ENCODE peak calls at places on chromosomes 3 and 15, in seven cellular contexts. I is spleen; G is RCC 7860; V is KG1; J is stimulated activated naive CD4-positive, alpha-beta T cell; W is activated T-cell treated with anti-CD3 and anti-CD28 coated beads, Interleukin-2, amount 50 U/mL, for 72 hours; O is mammary epithelial cell. Y is an unnamed sample.

GRCh38 chr15:101189341-101189679 is 62.5 kb downstream of the CHSY1 start:
- DNase-seq in I (no peak), G (no peak), V (no peak), J (no peak), W (no peak), O (no peak), Y (no peak)

GRCh38 chr15:45314960-45315359 is 62.9 kb downstream of the SLC28A2 start:
- DNase-seq in I (no peak), G (no peak), V (no peak), J (no peak), W (no peak), O (no peak), Y (peak; percentile 7)

GRCh38 chr15:48352474-48353072 is 21.3 kb downstream of the DUT start:
- DNase-seq in I (no peak), G (peak; percentile 51), V (peak; percentile 8), J (peak; percentile 26), W (peak; percentile 49), O (peak; percentile 47), Y (peak; percentile 67)

GRCh38 chr3:156814295-156814694 is 11.9 kb upstream of the LEKR1 start:
- DNase-seq in I (no peak), G (no peak), V (no peak), J (no peak), W (no peak), O (peak; percentile 53), Y (no peak)

GRCh38 chr3:197001106-197001971 is 28.3 kb downstream of the MELTF start:
- DNase-seq in I (peak; percentile 60), G (no peak), V (no peak), J (no peak), W (no peak), O (peak; percentile 50), Y (no peak)

GRCh38 chr3:64975138-64975537 is 287.3 kb upstream of the ADAMTS9 start:
- DNase-seq in I (no peak), G (no peak), V (no peak), J (no peak), W (no peak), O (peak; percentile 82), Y (no peak)

GRCh38 chr3:106711650-106712049 is 665.6 kb upstream of the CCDC54 start:
- DNase-seq in I (no peak), G (peak; percentile 89), V (no peak), J (no peak), W (no peak), O (peak; percentile 12), Y (no peak)

GRCh38 chr15:89627256-89627970 is 27.9 kb downstream of the KIF7 start:
- DNase-seq in I (no peak), G (no peak), V (no peak), J (no peak), W (no peak), O (no peak), Y (no peak)

GRCh38 chr3:177804032-177804431 is 606.8 kb upstream of the TBL1XR1 start:
- DNase-seq in I (no peak), G (no peak), V (no peak), J (no peak), W (no peak), O (no peak), Y (no peak)

GRCh38 chr3:16496008-16496407 is 17.5 kb downstream of the RFTN1 start:
- DNase-seq in I (no peak), G (no peak), V (no peak), J (no peak), W (no peak), O (no peak), Y (no peak)

GRCh38 chr3:11660242-11660641 is 16.5 kb upstream of the VGLL4 start:
- DNase-seq in I (no peak), G (no peak), V (no peak), J (no peak), W (no peak), O (no peak), Y (no peak)

GRCh38 chr3:94374439-94375161 is 311.7 kb downstream of the NSUN3 start:
- DNase-seq in I (no peak), G (no peak), V (no peak), J (no peak), W (no peak), O (no peak), Y (no peak)

GRCh38 chr3:22045882-22046281 is 294.9 kb upstream of the ZNF385D start:
- DNase-seq in I (no peak), G (no peak), V (no peak), J (no peak), W (no peak), O (no peak), Y (no peak)

GRCh38 chr3:34277110-34277509 is 478.7 kb downstream of the PDCD6IP start:
- DNase-seq in I (no peak), G (no peak), V (no peak), J (no peak), W (no peak), O (no peak), Y (no peak)

GRCh38 chr15:73660455-73660854 is 23.7 kb upstream of the CD276 start:
- DNase-seq in I (no peak), G (no peak), V (no peak), J (no peak), W (no peak), O (no peak), Y (no peak)

GRCh38 chr3:197692641-197693040 is 44.1 kb downstream of the RUBCN start:
- DNase-seq in I (no peak), G (no peak), V (no peak), J (no peak), W (no peak), O (no peak), Y (no peak)

GRCh38 chr3:112472676-112473075 is 26.6 kb downstream of the BTLA start:
- DNase-seq in I (no peak), G (no peak), V (no peak), J (no peak), W (no peak), O (no peak), Y (no peak)

GRCh38 chr3:28502555-28502954 is 153.9 kb upstream of the AZI2 start:
- DNase-seq in I (no peak), G (no peak), V (no peak), J (no peak), W (no peak), O (no peak), Y (no peak)

GRCh38 chr3:46935168-46935858 is 41.2 kb downstream of the CCDC12 start:
- DNase-seq in I (peak; percentile 58), G (peak; percentile 95), V (no peak), J (no peak), W (no peak), O (peak; percentile 87), Y (no peak)

GRCh38 chr3:140883428-140883827 is 58.2 kb upstream of the SLC25A36 start:
- DNase-seq in I (no peak), G (no peak), V (no peak), J (no peak), W (no peak), O (no peak), Y (no peak)

GRCh38 chr3:178063475-178063874 is 472.8 kb upstream of the KCNMB2 start:
- DNase-seq in I (no peak), G (no peak), V (no peak), J (no peak), W (no peak), O (no peak), Y (no peak)

GRCh38 chr3:128597900-128598299 is 52.7 kb downstream of the RPN1 start:
- DNase-seq in I (no peak), G (no peak), V (no peak), J (no peak), W (no peak), O (no peak), Y (no peak)

GRCh38 chr3:177179281-177180067 is 17.8 kb downstream of the TBL1XR1 start:
- DNase-seq in I (no peak), G (peak; percentile 42), V (no peak), J (no peak), W (no peak), O (no peak), Y (no peak)

GRCh38 chr15:78265752-78266224 is 1.4 kb downstream of the DNAJA4 start:
- DNase-seq in I (no peak), G (no peak), V (no peak), J (no peak), W (peak; percentile 16), O (peak; percentile 54), Y (no peak)

GRCh38 chr3:119792270-119792669 is 10.4 kb downstream of the NR1I2 start:
- DNase-seq in I (no peak), G (no peak), V (no peak), J (no peak), W (no peak), O (no peak), Y (no peak)

GRCh38 chr15:63466378-63467192 is 37.8 kb upstream of the USP3 start:
- DNase-seq in I (no peak), G (peak; percentile 53), V (peak; percentile 39), J (peak; percentile 24), W (peak; percentile 65), O (peak; percentile 56), Y (peak; percentile 68)

GRCh38 chr3:182795383-182795782 is 2.1 kb downstream of the ATP11B start:
- DNase-seq in I (no peak), G (peak; percentile 34), V (no peak), J (peak; percentile 32), W (peak; percentile 38), O (peak; percentile 66), Y (peak; percentile 65)

GRCh38 chr15:34828145-34828911 is 33.0 kb upstream of the ACTC1 start:
- DNase-seq in I (no peak), G (no peak), V (no peak), J (no peak), W (no peak), O (no peak), Y (no peak)

GRCh38 chr15:89016549-89017041 is 71.7 kb upstream of the ABHD2 start:
- DNase-seq in I (no peak), G (peak; percentile 59), V (no peak), J (no peak), W (no peak), O (peak; percentile 82), Y (no peak)

GRCh38 chr3:98240133-98240532 is 23.9 kb upstream of the OR5H6 start:
- DNase-seq in I (no peak), G (no peak), V (no peak), J (no peak), W (no peak), O (no peak), Y (no peak)